ENCODE peak calls at places on chromosome 7, in five cellular contexts. M, U, E, K and I are unnamed samples.
A peak's percentile ranks its signal among the peaks of the same experiment; 100 is the strongest.

GRCh38 chr7:21028186-21028989 is 241.7 kb upstream of the SP8 start:
- DNase-seq in M (no peak), U (no peak), E (no peak), K (no peak), I (no peak)

GRCh38 chr7:75649462-75649861 is 89.3 kb downstream of the HIP1 start:
- DNase-seq in M (no peak), U (no peak), E (no peak), K (no peak), I (no peak)

GRCh38 chr7:47937065-47937687 is 11.1 kb downstream of the PKD1L1 start:
- DNase-seq in M (no peak), U (no peak), E (no peak), K (peak; percentile 8), I (no peak)

GRCh38 chr7:28804990-28805389 is 153.1 kb downstream of the TRIL start:
- DNase-seq in M (no peak), U (no peak), E (no peak), K (no peak), I (no peak)

GRCh38 chr7:15747187-15748111 is 61.0 kb upstream of the MEOX2 start:
- DNase-seq in M (no peak), U (no peak), E (no peak), K (no peak), I (no peak)

GRCh38 chr7:140213684-140214074 is 36.9 kb upstream of the KDM7A start:
- DNase-seq in M (peak; percentile 26), U (no peak), E (no peak), K (no peak), I (no peak)

GRCh38 chr7:142608630-142609029 is 140.6 kb upstream of the PRSS1 start:
- DNase-seq in M (peak; percentile 51), U (no peak), E (no peak), K (no peak), I (no peak)

GRCh38 chr7:103446046-103446520 is at the start of gene SLC26A5:
- DNase-seq in M (no peak), U (no peak), E (peak; percentile 31), K (no peak), I (no peak)

GRCh38 chr7:84722734-84723133 is 464.1 kb downstream of the SEMA3D start:
- DNase-seq in M (no peak), U (no peak), E (no peak), K (no peak), I (no peak)

GRCh38 chr7:102395958-102396709 is at the start of gene PRKRIP1:
- DNase-seq in M (peak; percentile 94), U (peak; percentile 84), E (peak; percentile 70), K (peak; percentile 91), I (peak; percentile 89)

GRCh38 chr7:99375070-99375807 is 709 bp downstream of the ARPC1B start:
- DNase-seq in M (peak; percentile 61), U (peak; percentile 49), E (peak; percentile 29), K (peak; percentile 14), I (peak; percentile 44)

GRCh38 chr7:124701955-124702354 is 63.6 kb downstream of the GPR37 start:
- DNase-seq in M (no peak), U (no peak), E (no peak), K (no peak), I (no peak)

GRCh38 chr7:151436446-151437162 is 3.3 kb downstream of the CRYGN start:
- DNase-seq in M (no peak), U (no peak), E (no peak), K (no peak), I (no peak)

GRCh38 chr7:95822717-95823116 is 50.4 kb downstream of the DYNC1I1 start:
- DNase-seq in M (no peak), U (no peak), E (no peak), K (no peak), I (no peak)

GRCh38 chr7:10740805-10741204 is 232.9 kb upstream of the PHF14 start:
- DNase-seq in M (no peak), U (no peak), E (no peak), K (no peak), I (no peak)

GRCh38 chr7:18638594-18639452 is 143.3 kb downstream of the HDAC9 start:
- DNase-seq in M (peak; percentile 73), U (no peak), E (no peak), K (peak; percentile 55), I (no peak)

GRCh38 chr7:25795824-25796235 is 356.2 kb upstream of the NFE2L3 start:
- DNase-seq in M (no peak), U (no peak), E (no peak), K (no peak), I (no peak)

GRCh38 chr7:77386165-77386824 is 29.9 kb downstream of the GSAP start:
- DNase-seq in M (no peak), U (no peak), E (no peak), K (no peak), I (no peak)

GRCh38 chr7:94698275-94698674 is 42.3 kb upstream of the SGCE start:
- DNase-seq in M (peak; percentile 60), U (no peak), E (no peak), K (no peak), I (no peak)

GRCh38 chr7:156722427-156722826 is 81.9 kb downstream of the RNF32 start:
- DNase-seq in M (no peak), U (no peak), E (no peak), K (no peak), I (no peak)

GRCh38 chr7:48130658-48131108 is 40.6 kb upstream of the ABCA13 start:
- DNase-seq in M (no peak), U (no peak), E (no peak), K (no peak), I (no peak)

GRCh38 chr7:72465521-72465920 is 53.4 kb upstream of the CALN1 start:
- DNase-seq in M (no peak), U (no peak), E (no peak), K (no peak), I (no peak)

GRCh38 chr7:44098092-44099068 is 5.8 kb upstream of the AEBP1 start:
- DNase-seq in M (no peak), U (no peak), E (no peak), K (no peak), I (no peak)

GRCh38 chr7:14682910-14683465 is 219.6 kb downstream of the DGKB start:
- DNase-seq in M (no peak), U (no peak), E (no peak), K (no peak), I (no peak)

GRCh38 chr7:31104361-31105255 is 52.5 kb downstream of the ADCYAP1R1 start:
- DNase-seq in M (no peak), U (no peak), E (no peak), K (no peak), I (no peak)

GRCh38 chr7:39339591-39339990 is 226.6 kb upstream of the YAE1 start:
- DNase-seq in M (no peak), U (no peak), E (no peak), K (no peak), I (no peak)

GRCh38 chr7:92740713-92741126 is 95.7 kb downstream of the CDK6 start:
- DNase-seq in M (peak; percentile 94), U (no peak), E (no peak), K (no peak), I (no peak)

GRCh38 chr7:55641273-55641691 is 69.0 kb upstream of the VOPP1 start:
- DNase-seq in M (peak; percentile 90), U (no peak), E (no peak), K (peak; percentile 82), I (peak; percentile 13)

GRCh38 chr7:40829201-40829600 is 694.4 kb downstream of the SUGCT start:
- DNase-seq in M (no peak), U (no peak), E (no peak), K (no peak), I (no peak)

GRCh38 chr7:41685684-41686083 is 17.2 kb downstream of the INHBA start:
- DNase-seq in M (no peak), U (no peak), E (no peak), K (no peak), I (no peak)

GRCh38 chr7:485188-486081 is 34.2 kb downstream of the PDGFA start:
- DNase-seq in M (no peak), U (no peak), E (no peak), K (peak; percentile 23), I (no peak)

GRCh38 chr7:27046854-27047549 is 48.8 kb downstream of the HOXA1 start:
- DNase-seq in M (peak; percentile 91), U (no peak), E (no peak), K (no peak), I (no peak)

GRCh38 chr7:1742555-1743303 is 72.7 kb downstream of the ELFN1 start:
- DNase-seq in M (no peak), U (no peak), E (no peak), K (peak; percentile 44), I (peak; percentile 10)

GRCh38 chr7:4128161-4128560 is 553.9 kb upstream of the FOXK1 start:
- DNase-seq in M (no peak), U (no peak), E (no peak), K (no peak), I (no peak)